ENCODE peak calls at places on chromosomes 5 and 9, in seven cellular contexts. Q, M, R, F, T, H and O are unnamed samples.

GRCh38 chr9:87008667-87009066 is 61.4 kb upstream of the GAS1 start:
- DNase-seq in T (no peak), Q (no peak), H (no peak), F (no peak), R (no peak), M (no peak), O (no peak)

GRCh38 chr9:130962418-130963316 is 23.6 kb upstream of the FIBCD1 start:
- DNase-seq in H (no peak), F (no peak), T (peak), R (no peak), M (peak), Q (peak), O (peak)

GRCh38 chr5:151075698-151076331 is 5.0 kb downstream of the TNIP1 start:
- DNase-seq in T (no peak), Q (no peak), F (peak), H (peak), R (no peak), M (peak), O (no peak)

GRCh38 chr5:531101-531748 is 7.0 kb upstream of the SLC9A3 start:
- DNase-seq in T (no peak), H (no peak), F (no peak), M (no peak), R (peak), Q (no peak), O (no peak)

GRCh38 chr9:129506892-129507291 is 114.0 kb downstream of the C9orf50 start:
- DNase-seq in Q (no peak), M (peak), R (peak), F (no peak), H (peak), T (peak), O (no peak)

GRCh38 chr9:136372561-136373299 is 739 bp downstream of the CARD9 start:
- DNase-seq in T (peak), Q (peak), F (peak), M (peak), H (peak), R (peak), O (no peak)

GRCh38 chr9:126788631-126789349 is 16.1 kb upstream of the ZBTB43 start:
- DNase-seq in F (no peak), M (peak), R (no peak), T (no peak), H (no peak), Q (no peak), O (no peak)

GRCh38 chr5:143041972-143042770 is 272.0 kb downstream of the ARHGAP26 start:
- DNase-seq in Q (no peak), T (no peak), H (peak), R (peak), F (no peak), M (peak), O (no peak)

GRCh38 chr9:7273575-7273974 is 515.8 kb downstream of the KDM4C start:
- DNase-seq in M (peak), Q (peak), F (no peak), R (peak), H (no peak), T (no peak), O (no peak)

GRCh38 chr5:13188393-13188792 is 756.1 kb downstream of the DNAH5 start:
- DNase-seq in M (peak), R (no peak), T (no peak), Q (no peak), F (no peak), H (no peak), O (no peak)